ENCODE peak calls at places on chromosomes 5 and 9, in six cellular contexts. R, G, W, N, H and X are unnamed samples.

GRCh38 chr5:126044111-126044668 is 379.0 kb upstream of the GRAMD2B start:
- DNase-seq in N (peak), W (no peak), R (peak), H (peak), G (peak), X (no peak)

GRCh38 chr9:104836235-104836634 is 72.3 kb downstream of the NIPSNAP3B start:
- DNase-seq in R (peak), W (no peak), N (no peak), H (no peak), G (no peak), X (no peak)

GRCh38 chr5:93359296-93359957 is 221.6 kb downstream of the NR2F1-AS1 start:
- DNase-seq in G (peak), H (peak), R (peak), W (no peak), N (peak), X (no peak)

GRCh38 chr5:58021476-58021875 is 438.4 kb downstream of the PLK2 start:
- DNase-seq in R (no peak), G (no peak), H (no peak), N (no peak), W (no peak), X (no peak)

GRCh38 chr5:158770506-158770905 is 329.2 kb downstream of the EBF1 start:
- DNase-seq in R (no peak), N (peak), H (no peak), G (no peak), W (no peak), X (peak)

GRCh38 chr5:151204051-151204450 is 19.8 kb downstream of the CCDC69 start:
- DNase-seq in W (no peak), G (no peak), H (no peak), N (no peak), R (no peak), X (no peak)

GRCh38 chr9:35972093-35972492 is 14.1 kb upstream of the OR2S2 start:
- DNase-seq in G (no peak), N (no peak), W (peak), H (no peak), R (no peak), X (no peak)

GRCh38 chr9:121222524-121223171 is 21.0 kb upstream of the RAB14 start:
- DNase-seq in G (peak), W (no peak), N (peak), R (peak), H (no peak), X (no peak)

DNA sequence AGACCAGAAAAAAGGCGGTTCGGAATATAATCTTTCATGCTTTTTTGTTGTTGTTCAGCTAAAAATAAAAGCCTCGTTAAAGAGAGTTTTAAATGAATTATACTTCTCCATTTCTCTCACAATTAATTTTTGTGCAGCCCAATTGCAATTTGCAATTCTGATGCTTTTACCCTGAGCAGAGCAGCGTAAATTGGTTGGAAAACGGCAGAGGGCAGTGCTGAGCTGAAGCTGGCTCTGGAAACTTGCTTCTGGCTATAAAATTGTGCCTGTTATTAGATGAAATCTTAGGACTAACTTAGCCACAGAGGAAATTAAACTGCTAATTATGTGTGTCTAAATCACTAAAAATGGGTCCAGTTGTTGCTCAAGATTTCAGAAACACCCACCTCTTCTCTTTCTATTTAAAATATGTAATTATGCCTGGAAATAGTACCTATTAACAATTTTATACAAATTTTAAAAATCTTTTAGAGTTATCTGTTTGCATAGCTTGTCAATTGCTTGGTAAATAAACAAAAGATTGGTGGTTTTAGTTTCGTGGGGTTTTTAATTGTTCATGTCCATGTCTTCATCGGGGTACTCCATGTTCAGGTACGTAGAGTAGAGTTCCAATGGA is 441.8 kb upstream of the TLE4 start:
- DNase-seq in G (peak), R (peak), N (peak), H (peak), W (peak), X (no peak)
- TF ChIP-seq CTCF in G (peak), R (peak), N (peak), H (peak), W (peak), X (peak)

GRCh38 chr9:34332370-34332964 is 3.1 kb downstream of the NUDT2 start:
- DNase-seq in R (peak), H (no peak), W (no peak), G (no peak), N (peak), X (no peak)
- TF ChIP-seq CTCF in R (peak), H (peak), W (no peak), G (peak), N (peak), X (peak)

GRCh38 chr9:77291714-77292113 is 114.4 kb downstream of the VPS13A start:
- DNase-seq in W (no peak), R (no peak), H (no peak), N (no peak), G (peak), X (no peak)
- TF ChIP-seq CTCF in W (peak), R (peak), H (peak), N (peak), G (peak), X (peak)

DNA sequence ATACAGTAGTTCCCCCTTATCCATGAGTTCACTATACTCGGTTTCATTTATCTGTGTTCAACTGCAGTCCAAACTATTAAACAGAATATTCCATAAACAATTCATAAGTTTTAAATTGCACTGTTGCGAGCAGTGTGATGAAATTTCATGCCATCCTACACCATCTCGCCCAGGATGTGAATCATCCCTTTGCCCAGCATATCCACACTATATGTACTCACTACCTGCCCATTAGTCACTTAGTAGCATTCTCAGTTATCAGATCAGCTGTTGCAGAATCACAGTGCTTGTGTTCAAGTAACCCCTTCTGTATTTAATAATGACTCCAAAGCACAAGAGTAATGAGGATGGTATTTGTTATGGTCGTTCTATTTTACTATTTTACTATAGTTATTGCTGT is 51.5 kb downstream of the SHOC1 start:
- DNase-seq in H (no peak), N (peak), R (peak), W (no peak), G (peak), X (no peak)
- TF ChIP-seq CTCF in H (no peak), N (no peak), R (no peak), W (no peak), G (no peak), X (no peak)

GRCh38 chr9:12699529-12699928 is 6.3 kb downstream of the TYRP1 start:
- DNase-seq in G (no peak), H (no peak), W (no peak), N (peak), R (peak), X (no peak)
- TF ChIP-seq CTCF in G (peak), H (no peak), W (peak), N (peak), R (peak), X (no peak)

DNA sequence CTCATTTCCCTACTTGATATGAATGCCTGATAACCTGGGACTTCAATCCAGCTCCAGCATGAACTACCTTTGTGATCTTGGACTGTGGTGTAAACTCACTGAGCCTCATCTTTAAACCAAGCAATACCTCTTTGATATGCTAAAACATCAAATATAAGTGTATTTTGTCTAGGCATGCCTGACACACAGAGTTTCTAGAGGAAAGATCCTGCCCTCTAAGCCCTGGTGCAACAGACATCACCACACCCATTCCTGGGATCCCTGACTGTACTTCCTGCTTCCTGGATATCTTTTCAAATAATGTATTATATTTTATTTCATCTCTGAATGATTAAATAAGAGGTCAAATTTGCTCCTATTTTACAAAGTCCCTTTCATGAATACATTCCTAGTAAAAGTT is 55.8 kb downstream of the ANXA2R start:
- DNase-seq in R (no peak), W (no peak), H (no peak), G (peak), N (no peak), X (no peak)
- TF ChIP-seq CTCF in R (no peak), W (no peak), H (no peak), G (no peak), N (no peak), X (no peak)

DNA sequence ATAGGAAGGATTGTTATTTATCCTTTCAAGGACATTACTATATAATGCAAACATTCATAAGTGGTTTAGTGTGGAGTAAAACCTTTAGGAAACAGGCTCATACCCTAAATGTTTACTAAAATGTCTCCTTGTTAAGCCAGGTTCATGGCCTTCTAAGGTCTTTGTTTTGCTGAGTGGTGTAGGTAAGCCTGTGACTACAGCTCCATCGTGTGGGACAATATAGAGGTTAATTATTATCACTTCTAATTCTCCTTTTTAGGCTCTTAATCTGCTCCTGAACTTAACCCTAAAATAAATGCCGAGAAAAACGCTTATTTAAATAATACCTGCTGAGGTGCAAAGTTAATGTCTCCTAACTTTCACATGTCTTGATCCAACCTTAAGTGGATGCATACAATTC is 43.8 kb downstream of the SPINK5 start:
- DNase-seq in H (no peak), R (no peak), G (no peak), N (no peak), W (no peak), X (no peak)
- TF ChIP-seq CTCF in H (no peak), R (no peak), G (no peak), N (no peak), W (no peak), X (no peak)

GRCh38 chr5:157303023-157303422 is 37.1 kb downstream of the CYFIP2 start:
- DNase-seq in W (no peak), R (no peak), G (no peak), N (no peak), H (no peak), X (no peak)

GRCh38 chr5:157306690-157307089 is 40.8 kb downstream of the CYFIP2 start:
- DNase-seq in G (no peak), N (no peak), R (no peak), H (no peak), W (no peak), X (no peak)

GRCh38 chr5:157306092-157306491 is 40.2 kb downstream of the CYFIP2 start:
- DNase-seq in G (no peak), R (no peak), W (no peak), N (no peak), H (no peak), X (no peak)

GRCh38 chr5:157301066-157301465 is 35.1 kb downstream of the CYFIP2 start:
- DNase-seq in N (no peak), G (no peak), R (no peak), W (no peak), H (no peak), X (no peak)

DNA sequence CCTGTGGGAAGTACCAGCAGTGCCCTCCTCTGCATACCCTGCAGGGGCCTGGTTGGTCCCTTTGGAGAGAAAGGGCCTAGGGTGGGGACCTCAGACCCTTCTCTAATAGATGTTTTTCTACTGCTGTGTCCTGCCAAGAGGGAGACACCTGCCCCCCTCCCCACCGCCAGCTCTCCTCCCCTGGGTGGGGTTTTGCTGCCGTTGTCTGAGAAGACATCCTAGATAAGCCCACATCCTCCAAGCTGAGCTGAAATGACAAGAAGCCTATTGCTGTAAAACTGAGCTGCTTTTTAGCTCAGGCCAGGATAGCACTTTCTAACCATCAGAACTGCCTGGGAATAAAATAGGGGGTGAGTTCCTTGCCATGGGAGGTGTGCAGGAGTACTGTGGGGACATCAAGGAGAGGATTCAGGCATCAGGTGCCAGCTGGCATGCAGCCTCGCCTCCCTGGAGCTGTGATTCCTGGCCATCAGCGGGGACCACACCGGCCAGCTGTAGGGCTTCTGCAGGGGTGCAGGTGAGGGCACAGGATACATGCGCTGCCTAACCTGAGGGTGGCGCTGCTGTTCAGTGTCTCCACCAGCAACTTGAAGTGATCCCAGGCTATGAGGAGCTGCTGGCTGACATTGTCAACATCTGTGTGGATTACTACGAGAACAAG is 37.9 kb downstream of the CYFIP2 start:
- DNase-seq in W (peak), N (no peak), R (no peak), G (no peak), H (peak), X (no peak)
- TF ChIP-seq CTCF in W (peak), N (peak), R (peak), G (peak), H (peak), X (peak)